ENCODE peak calls at places on chromosomes 4 and X, in six cellular contexts. One of them, this sample, is unnamed. For H3K27me3 and H3K4me1, the result is how much of the 10 kb centered on the place peaks cover.

GRCh38 chr4:78222575-78223186 is 165.6 kb downstream of the FRAS1 start:
- DNase-seq in effector memory CD4-positive, alpha-beta T cell: no peak
- DNase-seq in heart right ventricle: no peak
- DNase-seq in naive thymus-derived CD4-positive, alpha-beta T cell: no peak
- DNase-seq in pancreas: no peak
- DNase-seq in breast epithelium: no peak
- DNase-seq in this sample: peak

GRCh38 chrX:42519666-42520231 is 258.2 kb downstream of the PPP1R2C start:
- DNase-seq in naive thymus-derived CD4-positive, alpha-beta T cell: no peak
- DNase-seq in effector memory CD4-positive, alpha-beta T cell: no peak
- DNase-seq in heart right ventricle: no peak
- DNase-seq in pancreas: no peak
- DNase-seq in breast epithelium: no peak
- DNase-seq in this sample: no peak

GRCh38 chrX:128622296-128622695 is 570.1 kb upstream of the ACTRT1 start:
- DNase-seq in pancreas: no peak
- DNase-seq in effector memory CD4-positive, alpha-beta T cell: no peak
- DNase-seq in heart right ventricle: no peak
- DNase-seq in naive thymus-derived CD4-positive, alpha-beta T cell: no peak
- DNase-seq in breast epithelium: no peak
- DNase-seq in this sample: no peak

GRCh38 chr4:177322881-177323280 is 13.2 kb downstream of the NEIL3 start:
- DNase-seq in heart right ventricle: no peak
- DNase-seq in effector memory CD4-positive, alpha-beta T cell: no peak
- DNase-seq in breast epithelium: no peak
- DNase-seq in naive thymus-derived CD4-positive, alpha-beta T cell: no peak
- DNase-seq in pancreas: no peak
- DNase-seq in this sample: no peak

GRCh38 chrX:70481424-70481823 is 36.8 kb downstream of the DLG3 start:
- DNase-seq in heart right ventricle: no peak
- DNase-seq in effector memory CD4-positive, alpha-beta T cell: no peak
- DNase-seq in pancreas: no peak
- DNase-seq in naive thymus-derived CD4-positive, alpha-beta T cell: no peak
- DNase-seq in breast epithelium: no peak
- DNase-seq in this sample: no peak

GRCh38 chrX:150085881-150086280 is 147.6 kb upstream of the EOLA2 start:
- DNase-seq in breast epithelium: no peak
- DNase-seq in effector memory CD4-positive, alpha-beta T cell: no peak
- DNase-seq in heart right ventricle: no peak
- DNase-seq in naive thymus-derived CD4-positive, alpha-beta T cell: no peak
- DNase-seq in pancreas: no peak
- DNase-seq in this sample: no peak

GRCh38 chrX:53728506-53728905 is 42.0 kb upstream of the HUWE1 start:
- DNase-seq in pancreas: no peak
- DNase-seq in heart right ventricle: no peak
- DNase-seq in naive thymus-derived CD4-positive, alpha-beta T cell: no peak
- DNase-seq in effector memory CD4-positive, alpha-beta T cell: no peak
- DNase-seq in breast epithelium: no peak
- DNase-seq in this sample: no peak

GRCh38 chrX:71144651-71145050 is at the start of gene NLGN3:
- DNase-seq in heart right ventricle: no peak
- DNase-seq in breast epithelium: no peak
- DNase-seq in pancreas: no peak
- DNase-seq in naive thymus-derived CD4-positive, alpha-beta T cell: no peak
- DNase-seq in effector memory CD4-positive, alpha-beta T cell: no peak
- DNase-seq in this sample: peak

GRCh38 chr4:5416637-5417036 is 291.7 kb downstream of the EVC2 start:
- DNase-seq in breast epithelium: no peak
- DNase-seq in pancreas: no peak
- DNase-seq in heart right ventricle: no peak
- DNase-seq in naive thymus-derived CD4-positive, alpha-beta T cell: no peak
- DNase-seq in effector memory CD4-positive, alpha-beta T cell: no peak
- DNase-seq in this sample: no peak

GRCh38 chr4:159071969-159072765 is 30.7 kb upstream of the RAPGEF2 start:
- DNase-seq in naive thymus-derived CD4-positive, alpha-beta T cell: no peak
- DNase-seq in pancreas: no peak
- DNase-seq in heart right ventricle: no peak
- DNase-seq in effector memory CD4-positive, alpha-beta T cell: no peak
- DNase-seq in breast epithelium: peak
- DNase-seq in this sample: no peak

GRCh38 chrX:9311411-9312160 is 153.3 kb upstream of the TBL1X start:
- DNase-seq in pancreas: no peak
- DNase-seq in naive thymus-derived CD4-positive, alpha-beta T cell: no peak
- DNase-seq in effector memory CD4-positive, alpha-beta T cell: no peak
- DNase-seq in heart right ventricle: no peak
- DNase-seq in breast epithelium: no peak
- DNase-seq in this sample: no peak

GRCh38 chr4:126851391-126851790 is 781.4 kb upstream of the INTU start:
- DNase-seq in breast epithelium: no peak
- DNase-seq in naive thymus-derived CD4-positive, alpha-beta T cell: no peak
- DNase-seq in pancreas: no peak
- DNase-seq in effector memory CD4-positive, alpha-beta T cell: no peak
- DNase-seq in heart right ventricle: no peak
- DNase-seq in this sample: no peak

GRCh38 chrX:149837639-149838038 is 43.3 kb upstream of the MAGEA8 start:
- DNase-seq in effector memory CD4-positive, alpha-beta T cell: no peak
- DNase-seq in naive thymus-derived CD4-positive, alpha-beta T cell: no peak
- DNase-seq in pancreas: no peak
- DNase-seq in breast epithelium: no peak
- DNase-seq in heart right ventricle: no peak
- DNase-seq in this sample: no peak

GRCh38 chr4:40710484-40711269 is 39.1 kb upstream of the NSUN7 start:
- DNase-seq in breast epithelium: no peak
- DNase-seq in naive thymus-derived CD4-positive, alpha-beta T cell: no peak
- DNase-seq in pancreas: no peak
- DNase-seq in heart right ventricle: no peak
- DNase-seq in effector memory CD4-positive, alpha-beta T cell: no peak
- DNase-seq in this sample: no peak

GRCh38 chrX:32937043-32937442 is 274.3 kb downstream of the DMD start:
- DNase-seq in effector memory CD4-positive, alpha-beta T cell: no peak
- DNase-seq in naive thymus-derived CD4-positive, alpha-beta T cell: no peak
- DNase-seq in pancreas: no peak
- DNase-seq in heart right ventricle: no peak
- DNase-seq in breast epithelium: no peak
- DNase-seq in this sample: no peak

GRCh38 chrX:111411591-111412371 is at the start of gene DCX:
- DNase-seq in pancreas: no peak
- DNase-seq in naive thymus-derived CD4-positive, alpha-beta T cell: no peak
- DNase-seq in effector memory CD4-positive, alpha-beta T cell: no peak
- DNase-seq in heart right ventricle: no peak
- DNase-seq in breast epithelium: no peak
- DNase-seq in this sample: peak

GRCh38 chr4:176790398-176790797 is 2.3 kb downstream of the VEGFC start:
- DNase-seq in naive thymus-derived CD4-positive, alpha-beta T cell: no peak
- DNase-seq in pancreas: no peak
- DNase-seq in heart right ventricle: no peak
- DNase-seq in breast epithelium: no peak
- DNase-seq in effector memory CD4-positive, alpha-beta T cell: no peak
- DNase-seq in this sample: no peak

GRCh38 chr4:173514641-173515217 is 15.3 kb downstream of the HAND2 start:
- DNase-seq in naive thymus-derived CD4-positive, alpha-beta T cell: no peak
- DNase-seq in effector memory CD4-positive, alpha-beta T cell: no peak
- DNase-seq in breast epithelium: no peak
- DNase-seq in heart right ventricle: no peak
- DNase-seq in pancreas: no peak
- DNase-seq in this sample: peak
- H3K27me3 ChIP-seq in naive thymus-derived CD4-positive, alpha-beta T cell: under half
- H3K27me3 ChIP-seq in effector memory CD4-positive, alpha-beta T cell: half or more
- H3K27me3 ChIP-seq in breast epithelium: half or more
- H3K27me3 ChIP-seq in heart right ventricle: half or more
- H3K27me3 ChIP-seq in pancreas: under half
- H3K27me3 ChIP-seq in this sample: half or more

DNA sequence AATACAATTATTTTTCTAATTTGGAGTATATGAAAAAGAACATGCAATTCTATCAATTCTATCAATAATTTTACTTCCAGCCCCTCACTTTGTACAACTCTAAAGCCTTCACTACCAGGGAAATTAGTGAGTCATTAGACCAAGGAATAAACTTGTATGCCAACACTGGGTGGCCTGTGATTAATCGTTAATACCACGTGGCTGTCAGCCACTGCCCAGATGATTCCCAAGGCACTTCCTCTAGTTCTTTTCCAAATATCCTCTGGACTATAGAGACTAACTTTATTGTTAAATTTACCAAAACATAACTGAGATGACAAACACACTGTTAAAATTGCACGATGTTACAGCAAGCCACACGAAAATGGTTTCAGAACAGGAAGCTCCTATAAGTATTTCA is 45.7 kb downstream of the MID1 start:
- DNase-seq in naive thymus-derived CD4-positive, alpha-beta T cell: no peak
- DNase-seq in pancreas: no peak
- DNase-seq in heart right ventricle: no peak
- DNase-seq in effector memory CD4-positive, alpha-beta T cell: no peak
- DNase-seq in breast epithelium: no peak
- DNase-seq in this sample: no peak
- H3K4me1 ChIP-seq in naive thymus-derived CD4-positive, alpha-beta T cell: under half
- H3K4me1 ChIP-seq in pancreas: under half
- H3K4me1 ChIP-seq in heart right ventricle: under half
- H3K4me1 ChIP-seq in effector memory CD4-positive, alpha-beta T cell: under half
- H3K4me1 ChIP-seq in breast epithelium: under half
- H3K4me1 ChIP-seq in this sample: under half

DNA sequence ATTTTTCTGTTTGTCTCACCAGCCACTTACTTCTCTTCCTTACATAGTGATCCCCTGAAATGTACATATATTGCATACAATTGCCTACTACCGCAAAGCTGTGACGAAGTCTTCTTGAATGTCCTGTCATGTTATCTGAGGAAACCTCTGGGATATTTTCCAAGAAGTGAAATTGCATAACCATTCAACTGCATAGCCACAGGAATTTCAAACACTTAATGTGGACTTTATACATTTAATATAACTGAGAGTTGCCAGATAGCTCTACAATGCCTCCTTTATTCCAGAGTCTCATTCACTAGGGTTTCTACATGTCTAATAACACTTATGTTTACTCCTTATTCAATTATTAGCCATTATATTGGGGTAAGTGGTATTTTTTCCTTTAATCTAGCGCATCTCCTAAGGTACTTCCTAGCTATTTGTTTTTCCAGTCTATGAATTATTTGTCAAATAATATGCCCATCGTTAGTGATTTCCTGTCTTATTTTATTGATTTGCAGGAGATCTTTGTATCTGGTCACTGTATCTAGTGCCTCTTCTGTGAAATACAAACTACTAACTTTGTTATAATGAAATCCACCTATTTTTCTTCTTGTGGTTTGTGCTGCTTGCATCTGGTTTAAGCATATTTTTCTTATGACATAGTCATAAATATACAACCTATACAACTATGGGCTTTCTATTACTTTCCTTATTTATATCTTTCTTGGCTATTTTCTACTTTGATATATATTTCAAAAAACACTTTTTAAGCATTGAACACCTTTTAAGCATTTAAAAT is 69.2 kb upstream of the GRID2 start:
- DNase-seq in breast epithelium: no peak
- DNase-seq in pancreas: no peak
- DNase-seq in naive thymus-derived CD4-positive, alpha-beta T cell: no peak
- DNase-seq in heart right ventricle: no peak
- DNase-seq in effector memory CD4-positive, alpha-beta T cell: no peak
- DNase-seq in this sample: no peak
- H3K27ac ChIP-seq in breast epithelium: no peak
- H3K27ac ChIP-seq in pancreas: no peak
- H3K27ac ChIP-seq in naive thymus-derived CD4-positive, alpha-beta T cell: no peak
- H3K27ac ChIP-seq in heart right ventricle: no peak
- H3K27ac ChIP-seq in effector memory CD4-positive, alpha-beta T cell: no peak
- H3K27ac ChIP-seq in this sample: no peak

DNA sequence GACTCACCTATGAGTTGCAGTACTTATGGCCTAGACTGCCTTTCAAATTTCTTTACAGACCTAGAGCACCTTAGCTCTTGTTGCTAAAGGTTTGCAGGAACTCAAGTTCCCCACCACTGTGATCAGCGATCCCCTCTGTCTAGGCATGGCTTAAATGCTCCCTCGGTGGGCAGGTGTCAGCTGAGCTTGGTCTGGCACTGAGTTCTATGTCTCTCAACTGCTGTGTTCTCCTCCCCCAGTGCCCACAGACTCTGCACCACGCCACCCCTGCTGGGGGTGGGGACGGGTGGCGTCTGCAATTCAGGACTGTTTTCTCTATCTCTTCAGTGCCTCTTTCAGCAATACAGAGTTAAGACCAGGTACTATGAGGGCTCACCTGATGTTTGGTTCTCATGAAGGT is 30.5 kb downstream of the TMEM271 start:
- DNase-seq in heart right ventricle: no peak
- DNase-seq in pancreas: no peak
- DNase-seq in breast epithelium: no peak
- DNase-seq in effector memory CD4-positive, alpha-beta T cell: no peak
- DNase-seq in naive thymus-derived CD4-positive, alpha-beta T cell: no peak
- DNase-seq in this sample: no peak
- H3K27me3 ChIP-seq in heart right ventricle: under half
- H3K27me3 ChIP-seq in pancreas: under half
- H3K27me3 ChIP-seq in breast epithelium: under half
- H3K27me3 ChIP-seq in effector memory CD4-positive, alpha-beta T cell: under half
- H3K27me3 ChIP-seq in naive thymus-derived CD4-positive, alpha-beta T cell: under half
- H3K27me3 ChIP-seq in this sample: under half

DNA sequence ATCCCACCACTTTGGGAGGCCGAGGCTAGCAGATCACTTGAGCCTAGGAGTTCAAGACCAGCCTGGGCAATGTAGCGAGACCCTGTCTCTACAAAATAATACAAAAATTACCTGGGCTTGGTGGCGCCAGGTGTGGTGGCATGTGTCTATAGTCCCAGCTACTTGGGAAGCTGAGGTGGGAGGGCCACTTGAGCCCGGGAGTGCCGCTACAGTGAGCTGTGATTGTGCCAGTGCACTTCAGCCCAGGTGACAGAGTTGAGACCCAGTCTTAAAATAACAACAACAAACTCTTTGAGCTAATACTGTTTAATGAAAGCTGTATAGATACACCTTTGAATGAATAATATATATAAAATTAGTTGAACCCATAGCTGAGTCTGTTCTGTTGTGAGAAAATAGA is 9.7 kb downstream of the BCORL1 start:
- DNase-seq in naive thymus-derived CD4-positive, alpha-beta T cell: no peak
- DNase-seq in heart right ventricle: no peak
- DNase-seq in effector memory CD4-positive, alpha-beta T cell: no peak
- DNase-seq in breast epithelium: no peak
- DNase-seq in pancreas: no peak
- DNase-seq in this sample: no peak
- H3K4me1 ChIP-seq in naive thymus-derived CD4-positive, alpha-beta T cell: under half
- H3K4me1 ChIP-seq in heart right ventricle: under half
- H3K4me1 ChIP-seq in effector memory CD4-positive, alpha-beta T cell: under half
- H3K4me1 ChIP-seq in breast epithelium: under half
- H3K4me1 ChIP-seq in pancreas: under half
- H3K4me1 ChIP-seq in this sample: under half

GRCh38 chr4:26836539-26836938 is 24.1 kb upstream of the STIM2 start:
- DNase-seq in breast epithelium: no peak
- DNase-seq in pancreas: no peak
- DNase-seq in heart right ventricle: no peak
- DNase-seq in effector memory CD4-positive, alpha-beta T cell: no peak
- DNase-seq in naive thymus-derived CD4-positive, alpha-beta T cell: no peak
- DNase-seq in this sample: peak

GRCh38 chr4:26838055-26838842 is 22.4 kb upstream of the STIM2 start:
- DNase-seq in heart right ventricle: no peak
- DNase-seq in naive thymus-derived CD4-positive, alpha-beta T cell: no peak
- DNase-seq in pancreas: no peak
- DNase-seq in breast epithelium: no peak
- DNase-seq in effector memory CD4-positive, alpha-beta T cell: no peak
- DNase-seq in this sample: peak

GRCh38 chr4:26839534-26839951 is 21.1 kb upstream of the STIM2 start:
- DNase-seq in naive thymus-derived CD4-positive, alpha-beta T cell: no peak
- DNase-seq in effector memory CD4-positive, alpha-beta T cell: no peak
- DNase-seq in pancreas: no peak
- DNase-seq in heart right ventricle: peak
- DNase-seq in breast epithelium: peak
- DNase-seq in this sample: no peak

GRCh38 chr4:26839016-26839415 is 21.6 kb upstream of the STIM2 start:
- DNase-seq in naive thymus-derived CD4-positive, alpha-beta T cell: no peak
- DNase-seq in effector memory CD4-positive, alpha-beta T cell: no peak
- DNase-seq in pancreas: no peak
- DNase-seq in breast epithelium: no peak
- DNase-seq in heart right ventricle: no peak
- DNase-seq in this sample: no peak
- H3K27ac ChIP-seq in naive thymus-derived CD4-positive, alpha-beta T cell: no peak
- H3K27ac ChIP-seq in effector memory CD4-positive, alpha-beta T cell: no peak
- H3K27ac ChIP-seq in pancreas: no peak
- H3K27ac ChIP-seq in breast epithelium: no peak
- H3K27ac ChIP-seq in heart right ventricle: no peak
- H3K27ac ChIP-seq in this sample: no peak

This sample was measured in endodermal cell.